ENCODE peak calls at places on chromosome 6, in four cellular contexts. M is neuronal stem cell; D is NCI-H1417; J is activated naive CD4-positive, alpha-beta T cell treated with Interleukin-2 at 50 U/mL for 16 hours. Z is an unnamed sample.

GRCh38 chr6:141354191-141354950 is 778.4 kb upstream of the GJE1 start:
- DNase-seq in M (no peak), D (no peak), J (no peak), Z (no peak)

GRCh38 chr6:100998111-100998510 is 117.0 kb upstream of the ASCC3 start:
- DNase-seq in M (no peak), D (no peak), J (no peak), Z (no peak)

GRCh38 chr6:12962529-12962928 is 246.0 kb downstream of the PHACTR1 start:
- DNase-seq in M (no peak), D (no peak), J (no peak), Z (no peak)

GRCh38 chr6:141103246-141103645 is 1029.5 kb upstream of the GJE1 start:
- DNase-seq in M (no peak), D (no peak), J (no peak), Z (no peak)

GRCh38 chr6:106064766-106065165 is 21.4 kb upstream of the PRDM1 start:
- DNase-seq in M (no peak), D (no peak), J (no peak), Z (no peak)

GRCh38 chr6:114430534-114431124 is 87.8 kb upstream of the HS3ST5 start:
- DNase-seq in M (peak; percentile 4), D (no peak), J (no peak), Z (no peak)

GRCh38 chr6:88629838-88630462 is 333.5 kb downstream of the RNGTT start:
- DNase-seq in M (peak; percentile 3), D (peak; percentile 75), J (no peak), Z (no peak)

GRCh38 chr6:145627451-145627850 is 107.9 kb downstream of the EPM2A start:
- DNase-seq in M (no peak), D (no peak), J (no peak), Z (no peak)

GRCh38 chr6:138970856-138971425 is 17.1 kb downstream of the REPS1 start:
- DNase-seq in M (no peak), D (no peak), J (peak; percentile 24), Z (no peak)

GRCh38 chr6:117352466-117353081 is 73.2 kb downstream of the ROS1 start:
- DNase-seq in M (no peak), D (peak; percentile 47), J (no peak), Z (no peak)

GRCh38 chr6:12614468-12614867 is 102.1 kb upstream of the PHACTR1 start:
- DNase-seq in M (no peak), D (no peak), J (no peak), Z (no peak)

GRCh38 chr6:14727494-14728395 is 518.1 kb upstream of the JARID2 start:
- DNase-seq in M (no peak), D (no peak), J (no peak), Z (no peak)

GRCh38 chr6:67885081-67886033 is 749.7 kb upstream of the ADGRB3 start:
- DNase-seq in M (no peak), D (no peak), J (no peak), Z (no peak)

GRCh38 chr6:143961868-143962643 is 46.0 kb downstream of the PLAGL1 start:
- DNase-seq in M (peak; percentile 69), D (no peak), J (no peak), Z (no peak)

GRCh38 chr6:70657706-70658105 is 10.0 kb upstream of the SMAP1 start:
- DNase-seq in M (no peak), D (no peak), J (no peak), Z (no peak)

GRCh38 chr6:132483779-132484679 is 28.9 kb downstream of the STX7 start:
- DNase-seq in M (peak; percentile 64), D (peak; percentile 89), J (peak; percentile 20), Z (peak; percentile 29)